ENCODE peak calls at places on chromosomes 1 and 21, in seven cellular contexts. One of them, this sample, is unnamed.

GRCh38 chr1:53289050-53289429 is 38.8 kb downstream of the LRP8 start:
- DNase-seq in OCI-LY7: no peak
- DNase-seq in renal cortical epithelial cell: no peak
- DNase-seq in activated naive CD4-positive, alpha-beta T cell treated with anti-CD3 and anti-CD28 coated beads, Interleukin-2, amount 10 ng/mL, durations not matched to agents 7 days and 5 days: no peak
- DNase-seq in CD4-positive, CD25-positive, alpha-beta regulatory T cell: no peak
- DNase-seq in effector CD8-positive, alpha-beta T cell: no peak
- DNase-seq in AG10803: no peak
- DNase-seq in this sample: no peak

GRCh38 chr1:26923711-26924110 is 2.2 kb downstream of the NUDC start:
- DNase-seq in OCI-LY7: no peak
- DNase-seq in renal cortical epithelial cell: no peak
- DNase-seq in activated naive CD4-positive, alpha-beta T cell treated with anti-CD3 and anti-CD28 coated beads, Interleukin-2, amount 10 ng/mL, durations not matched to agents 7 days and 5 days: no peak
- DNase-seq in CD4-positive, CD25-positive, alpha-beta regulatory T cell: no peak
- DNase-seq in effector CD8-positive, alpha-beta T cell: no peak
- DNase-seq in AG10803: no peak
- DNase-seq in this sample: no peak

GRCh38 chr1:34212673-34213072 is 36.0 kb downstream of the C1orf94 start:
- DNase-seq in OCI-LY7: no peak
- DNase-seq in renal cortical epithelial cell: no peak
- DNase-seq in activated naive CD4-positive, alpha-beta T cell treated with anti-CD3 and anti-CD28 coated beads, Interleukin-2, amount 10 ng/mL, durations not matched to agents 7 days and 5 days: no peak
- DNase-seq in CD4-positive, CD25-positive, alpha-beta regulatory T cell: no peak
- DNase-seq in effector CD8-positive, alpha-beta T cell: no peak
- DNase-seq in AG10803: no peak
- DNase-seq in this sample: no peak

GRCh38 chr1:30782361-30783243 is 25.0 kb upstream of the LAPTM5 start:
- DNase-seq in OCI-LY7: peak
- DNase-seq in renal cortical epithelial cell: no peak
- DNase-seq in activated naive CD4-positive, alpha-beta T cell treated with anti-CD3 and anti-CD28 coated beads, Interleukin-2, amount 10 ng/mL, durations not matched to agents 7 days and 5 days: peak
- DNase-seq in CD4-positive, CD25-positive, alpha-beta regulatory T cell: peak
- DNase-seq in effector CD8-positive, alpha-beta T cell: peak
- DNase-seq in AG10803: peak
- DNase-seq in this sample: peak

GRCh38 chr1:60848583-60849188 is 233.7 kb upstream of the NFIA start:
- DNase-seq in OCI-LY7: peak
- DNase-seq in renal cortical epithelial cell: peak
- DNase-seq in activated naive CD4-positive, alpha-beta T cell treated with anti-CD3 and anti-CD28 coated beads, Interleukin-2, amount 10 ng/mL, durations not matched to agents 7 days and 5 days: no peak
- DNase-seq in CD4-positive, CD25-positive, alpha-beta regulatory T cell: no peak
- DNase-seq in effector CD8-positive, alpha-beta T cell: no peak
- DNase-seq in AG10803: peak
- DNase-seq in this sample: no peak

GRCh38 chr21:41666641-41667051 is 100.2 kb downstream of the RIPK4 start:
- DNase-seq in OCI-LY7: no peak
- DNase-seq in renal cortical epithelial cell: no peak
- DNase-seq in activated naive CD4-positive, alpha-beta T cell treated with anti-CD3 and anti-CD28 coated beads, Interleukin-2, amount 10 ng/mL, durations not matched to agents 7 days and 5 days: no peak
- DNase-seq in CD4-positive, CD25-positive, alpha-beta regulatory T cell: no peak
- DNase-seq in effector CD8-positive, alpha-beta T cell: no peak
- DNase-seq in AG10803: no peak
- DNase-seq in this sample: peak

GRCh38 chr1:109226078-109226445 is 12.3 kb downstream of the SARS1 start:
- DNase-seq in OCI-LY7: no peak
- DNase-seq in renal cortical epithelial cell: no peak
- DNase-seq in activated naive CD4-positive, alpha-beta T cell treated with anti-CD3 and anti-CD28 coated beads, Interleukin-2, amount 10 ng/mL, durations not matched to agents 7 days and 5 days: no peak
- DNase-seq in CD4-positive, CD25-positive, alpha-beta regulatory T cell: no peak
- DNase-seq in effector CD8-positive, alpha-beta T cell: no peak
- DNase-seq in AG10803: no peak
- DNase-seq in this sample: no peak

GRCh38 chr1:201702936-201703335 is 126.0 kb upstream of the IPO9 start:
- DNase-seq in OCI-LY7: no peak
- DNase-seq in renal cortical epithelial cell: peak
- DNase-seq in activated naive CD4-positive, alpha-beta T cell treated with anti-CD3 and anti-CD28 coated beads, Interleukin-2, amount 10 ng/mL, durations not matched to agents 7 days and 5 days: no peak
- DNase-seq in CD4-positive, CD25-positive, alpha-beta regulatory T cell: no peak
- DNase-seq in effector CD8-positive, alpha-beta T cell: no peak
- DNase-seq in AG10803: peak
- DNase-seq in this sample: no peak

GRCh38 chr1:19468397-19468956 is 16.9 kb downstream of the CAPZB start:
- DNase-seq in OCI-LY7: no peak
- DNase-seq in renal cortical epithelial cell: peak
- DNase-seq in activated naive CD4-positive, alpha-beta T cell treated with anti-CD3 and anti-CD28 coated beads, Interleukin-2, amount 10 ng/mL, durations not matched to agents 7 days and 5 days: peak
- DNase-seq in CD4-positive, CD25-positive, alpha-beta regulatory T cell: peak
- DNase-seq in effector CD8-positive, alpha-beta T cell: peak
- DNase-seq in AG10803: no peak
- DNase-seq in this sample: no peak

GRCh38 chr1:64472805-64473204 is 2.9 kb downstream of the CACHD1 start:
- DNase-seq in OCI-LY7: no peak
- DNase-seq in renal cortical epithelial cell: no peak
- DNase-seq in activated naive CD4-positive, alpha-beta T cell treated with anti-CD3 and anti-CD28 coated beads, Interleukin-2, amount 10 ng/mL, durations not matched to agents 7 days and 5 days: no peak
- DNase-seq in CD4-positive, CD25-positive, alpha-beta regulatory T cell: no peak
- DNase-seq in effector CD8-positive, alpha-beta T cell: no peak
- DNase-seq in AG10803: no peak
- DNase-seq in this sample: no peak

GRCh38 chr1:21626921-21627339 is 42.2 kb downstream of the RAP1GAP start:
- DNase-seq in OCI-LY7: no peak
- DNase-seq in renal cortical epithelial cell: peak
- DNase-seq in activated naive CD4-positive, alpha-beta T cell treated with anti-CD3 and anti-CD28 coated beads, Interleukin-2, amount 10 ng/mL, durations not matched to agents 7 days and 5 days: no peak
- DNase-seq in CD4-positive, CD25-positive, alpha-beta regulatory T cell: no peak
- DNase-seq in effector CD8-positive, alpha-beta T cell: no peak
- DNase-seq in AG10803: no peak
- DNase-seq in this sample: no peak

GRCh38 chr1:244239261-244239770 is 188.2 kb downstream of the ZBTB18 start:
- DNase-seq in OCI-LY7: no peak
- DNase-seq in renal cortical epithelial cell: no peak
- DNase-seq in activated naive CD4-positive, alpha-beta T cell treated with anti-CD3 and anti-CD28 coated beads, Interleukin-2, amount 10 ng/mL, durations not matched to agents 7 days and 5 days: peak
- DNase-seq in CD4-positive, CD25-positive, alpha-beta regulatory T cell: no peak
- DNase-seq in effector CD8-positive, alpha-beta T cell: no peak
- DNase-seq in AG10803: peak
- DNase-seq in this sample: no peak

GRCh38 chr1:156439036-156439435 is 61.5 kb downstream of the MEF2D start:
- DNase-seq in OCI-LY7: no peak
- DNase-seq in renal cortical epithelial cell: no peak
- DNase-seq in activated naive CD4-positive, alpha-beta T cell treated with anti-CD3 and anti-CD28 coated beads, Interleukin-2, amount 10 ng/mL, durations not matched to agents 7 days and 5 days: no peak
- DNase-seq in CD4-positive, CD25-positive, alpha-beta regulatory T cell: no peak
- DNase-seq in effector CD8-positive, alpha-beta T cell: no peak
- DNase-seq in AG10803: no peak
- DNase-seq in this sample: no peak

GRCh38 chr1:36739703-36740289 is 257.1 kb upstream of the CSF3R start:
- DNase-seq in OCI-LY7: no peak
- DNase-seq in renal cortical epithelial cell: no peak
- DNase-seq in activated naive CD4-positive, alpha-beta T cell treated with anti-CD3 and anti-CD28 coated beads, Interleukin-2, amount 10 ng/mL, durations not matched to agents 7 days and 5 days: no peak
- DNase-seq in CD4-positive, CD25-positive, alpha-beta regulatory T cell: no peak
- DNase-seq in effector CD8-positive, alpha-beta T cell: no peak
- DNase-seq in AG10803: no peak
- DNase-seq in this sample: no peak

GRCh38 chr21:45466330-45467220 is 61.6 kb downstream of the COL18A1 start:
- DNase-seq in OCI-LY7: no peak
- DNase-seq in renal cortical epithelial cell: no peak
- DNase-seq in activated naive CD4-positive, alpha-beta T cell treated with anti-CD3 and anti-CD28 coated beads, Interleukin-2, amount 10 ng/mL, durations not matched to agents 7 days and 5 days: no peak
- DNase-seq in CD4-positive, CD25-positive, alpha-beta regulatory T cell: no peak
- DNase-seq in effector CD8-positive, alpha-beta T cell: no peak
- DNase-seq in AG10803: no peak
- DNase-seq in this sample: peak

GRCh38 chr1:239987103-239987745 is 104.5 kb upstream of the FMN2 start:
- DNase-seq in OCI-LY7: peak
- DNase-seq in renal cortical epithelial cell: peak
- DNase-seq in activated naive CD4-positive, alpha-beta T cell treated with anti-CD3 and anti-CD28 coated beads, Interleukin-2, amount 10 ng/mL, durations not matched to agents 7 days and 5 days: peak
- DNase-seq in CD4-positive, CD25-positive, alpha-beta regulatory T cell: no peak
- DNase-seq in effector CD8-positive, alpha-beta T cell: no peak
- DNase-seq in AG10803: peak
- DNase-seq in this sample: no peak

GRCh38 chr1:167095368-167095767 is 1.5 kb downstream of the STYXL2 start:
- DNase-seq in OCI-LY7: no peak
- DNase-seq in renal cortical epithelial cell: peak
- DNase-seq in activated naive CD4-positive, alpha-beta T cell treated with anti-CD3 and anti-CD28 coated beads, Interleukin-2, amount 10 ng/mL, durations not matched to agents 7 days and 5 days: no peak
- DNase-seq in CD4-positive, CD25-positive, alpha-beta regulatory T cell: no peak
- DNase-seq in effector CD8-positive, alpha-beta T cell: no peak
- DNase-seq in AG10803: peak
- DNase-seq in this sample: no peak

GRCh38 chr1:59570524-59570923 is 244.2 kb upstream of the HOOK1 start:
- DNase-seq in OCI-LY7: peak
- DNase-seq in renal cortical epithelial cell: no peak
- DNase-seq in activated naive CD4-positive, alpha-beta T cell treated with anti-CD3 and anti-CD28 coated beads, Interleukin-2, amount 10 ng/mL, durations not matched to agents 7 days and 5 days: peak
- DNase-seq in CD4-positive, CD25-positive, alpha-beta regulatory T cell: no peak
- DNase-seq in effector CD8-positive, alpha-beta T cell: no peak
- DNase-seq in AG10803: no peak
- DNase-seq in this sample: no peak

GRCh38 chr1:62312698-62313097 is 6.5 kb downstream of the KANK4 start:
- DNase-seq in OCI-LY7: no peak
- DNase-seq in renal cortical epithelial cell: no peak
- DNase-seq in activated naive CD4-positive, alpha-beta T cell treated with anti-CD3 and anti-CD28 coated beads, Interleukin-2, amount 10 ng/mL, durations not matched to agents 7 days and 5 days: no peak
- DNase-seq in CD4-positive, CD25-positive, alpha-beta regulatory T cell: no peak
- DNase-seq in effector CD8-positive, alpha-beta T cell: no peak
- DNase-seq in AG10803: no peak
- DNase-seq in this sample: peak

GRCh38 chr1:119364640-119365039 is 3.9 kb upstream of the HAO2 start:
- DNase-seq in OCI-LY7: no peak
- DNase-seq in renal cortical epithelial cell: no peak
- DNase-seq in activated naive CD4-positive, alpha-beta T cell treated with anti-CD3 and anti-CD28 coated beads, Interleukin-2, amount 10 ng/mL, durations not matched to agents 7 days and 5 days: no peak
- DNase-seq in CD4-positive, CD25-positive, alpha-beta regulatory T cell: no peak
- DNase-seq in effector CD8-positive, alpha-beta T cell: no peak
- DNase-seq in AG10803: peak
- DNase-seq in this sample: no peak

GRCh38 chr1:178341218-178341956 is 155.4 kb downstream of the CLEC20A start:
- DNase-seq in OCI-LY7: no peak
- DNase-seq in renal cortical epithelial cell: peak
- DNase-seq in activated naive CD4-positive, alpha-beta T cell treated with anti-CD3 and anti-CD28 coated beads, Interleukin-2, amount 10 ng/mL, durations not matched to agents 7 days and 5 days: no peak
- DNase-seq in CD4-positive, CD25-positive, alpha-beta regulatory T cell: no peak
- DNase-seq in effector CD8-positive, alpha-beta T cell: no peak
- DNase-seq in AG10803: peak
- DNase-seq in this sample: no peak

GRCh38 chr1:234368320-234369032 is 4.8 kb upstream of the COA6 start:
- DNase-seq in OCI-LY7: no peak
- DNase-seq in renal cortical epithelial cell: no peak
- DNase-seq in activated naive CD4-positive, alpha-beta T cell treated with anti-CD3 and anti-CD28 coated beads, Interleukin-2, amount 10 ng/mL, durations not matched to agents 7 days and 5 days: no peak
- DNase-seq in CD4-positive, CD25-positive, alpha-beta regulatory T cell: no peak
- DNase-seq in effector CD8-positive, alpha-beta T cell: no peak
- DNase-seq in AG10803: no peak
- DNase-seq in this sample: no peak

GRCh38 chr1:46603858-46604549 is at the start of gene MKNK1:
- DNase-seq in OCI-LY7: peak
- DNase-seq in renal cortical epithelial cell: peak
- DNase-seq in activated naive CD4-positive, alpha-beta T cell treated with anti-CD3 and anti-CD28 coated beads, Interleukin-2, amount 10 ng/mL, durations not matched to agents 7 days and 5 days: peak
- DNase-seq in CD4-positive, CD25-positive, alpha-beta regulatory T cell: peak
- DNase-seq in effector CD8-positive, alpha-beta T cell: peak
- DNase-seq in AG10803: peak
- DNase-seq in this sample: peak

GRCh38 chr1:205225901-205226765 is 1.6 kb upstream of the TMCC2 start:
- DNase-seq in OCI-LY7: no peak
- DNase-seq in renal cortical epithelial cell: peak
- DNase-seq in activated naive CD4-positive, alpha-beta T cell treated with anti-CD3 and anti-CD28 coated beads, Interleukin-2, amount 10 ng/mL, durations not matched to agents 7 days and 5 days: no peak
- DNase-seq in CD4-positive, CD25-positive, alpha-beta regulatory T cell: no peak
- DNase-seq in effector CD8-positive, alpha-beta T cell: no peak
- DNase-seq in AG10803: peak
- DNase-seq in this sample: no peak

GRCh38 chr1:10782491-10783244 is 13.8 kb downstream of the CASZ1 start:
- DNase-seq in OCI-LY7: no peak
- DNase-seq in renal cortical epithelial cell: no peak
- DNase-seq in activated naive CD4-positive, alpha-beta T cell treated with anti-CD3 and anti-CD28 coated beads, Interleukin-2, amount 10 ng/mL, durations not matched to agents 7 days and 5 days: no peak
- DNase-seq in CD4-positive, CD25-positive, alpha-beta regulatory T cell: no peak
- DNase-seq in effector CD8-positive, alpha-beta T cell: no peak
- DNase-seq in AG10803: no peak
- DNase-seq in this sample: no peak

GRCh38 chr1:177820213-177820612 is 149.6 kb downstream of the SEC16B start:
- DNase-seq in OCI-LY7: no peak
- DNase-seq in renal cortical epithelial cell: no peak
- DNase-seq in activated naive CD4-positive, alpha-beta T cell treated with anti-CD3 and anti-CD28 coated beads, Interleukin-2, amount 10 ng/mL, durations not matched to agents 7 days and 5 days: no peak
- DNase-seq in CD4-positive, CD25-positive, alpha-beta regulatory T cell: no peak
- DNase-seq in effector CD8-positive, alpha-beta T cell: no peak
- DNase-seq in AG10803: peak
- DNase-seq in this sample: no peak

GRCh38 chr1:55927934-55928333 is 651.4 kb downstream of the PLPP3 start:
- DNase-seq in OCI-LY7: no peak
- DNase-seq in renal cortical epithelial cell: no peak
- DNase-seq in activated naive CD4-positive, alpha-beta T cell treated with anti-CD3 and anti-CD28 coated beads, Interleukin-2, amount 10 ng/mL, durations not matched to agents 7 days and 5 days: no peak
- DNase-seq in CD4-positive, CD25-positive, alpha-beta regulatory T cell: no peak
- DNase-seq in effector CD8-positive, alpha-beta T cell: no peak
- DNase-seq in AG10803: peak
- DNase-seq in this sample: no peak

GRCh38 chr21:32368386-32368785 is 24.4 kb downstream of the URB1 start:
- DNase-seq in OCI-LY7: no peak
- DNase-seq in renal cortical epithelial cell: no peak
- DNase-seq in activated naive CD4-positive, alpha-beta T cell treated with anti-CD3 and anti-CD28 coated beads, Interleukin-2, amount 10 ng/mL, durations not matched to agents 7 days and 5 days: no peak
- DNase-seq in CD4-positive, CD25-positive, alpha-beta regulatory T cell: no peak
- DNase-seq in effector CD8-positive, alpha-beta T cell: no peak
- DNase-seq in AG10803: no peak
- DNase-seq in this sample: no peak

GRCh38 chr1:44545961-44546360 is 128.3 kb downstream of the TMEM53 start:
- DNase-seq in OCI-LY7: no peak
- DNase-seq in renal cortical epithelial cell: peak
- DNase-seq in activated naive CD4-positive, alpha-beta T cell treated with anti-CD3 and anti-CD28 coated beads, Interleukin-2, amount 10 ng/mL, durations not matched to agents 7 days and 5 days: no peak
- DNase-seq in CD4-positive, CD25-positive, alpha-beta regulatory T cell: no peak
- DNase-seq in effector CD8-positive, alpha-beta T cell: no peak
- DNase-seq in AG10803: no peak
- DNase-seq in this sample: no peak

GRCh38 chr21:44836666-44837471 is 19.0 kb upstream of the SUMO3 start:
- DNase-seq in OCI-LY7: no peak
- DNase-seq in renal cortical epithelial cell: no peak
- DNase-seq in activated naive CD4-positive, alpha-beta T cell treated with anti-CD3 and anti-CD28 coated beads, Interleukin-2, amount 10 ng/mL, durations not matched to agents 7 days and 5 days: no peak
- DNase-seq in CD4-positive, CD25-positive, alpha-beta regulatory T cell: no peak
- DNase-seq in effector CD8-positive, alpha-beta T cell: no peak
- DNase-seq in AG10803: peak
- DNase-seq in this sample: peak

GRCh38 chr1:85339671-85340399 is 63.4 kb upstream of the BCL10 start:
- DNase-seq in OCI-LY7: no peak
- DNase-seq in renal cortical epithelial cell: no peak
- DNase-seq in activated naive CD4-positive, alpha-beta T cell treated with anti-CD3 and anti-CD28 coated beads, Interleukin-2, amount 10 ng/mL, durations not matched to agents 7 days and 5 days: no peak
- DNase-seq in CD4-positive, CD25-positive, alpha-beta regulatory T cell: no peak
- DNase-seq in effector CD8-positive, alpha-beta T cell: no peak
- DNase-seq in AG10803: no peak
- DNase-seq in this sample: no peak

GRCh38 chr1:24987424-24987823 is 57.3 kb upstream of the RUNX3 start:
- DNase-seq in OCI-LY7: no peak
- DNase-seq in renal cortical epithelial cell: no peak
- DNase-seq in activated naive CD4-positive, alpha-beta T cell treated with anti-CD3 and anti-CD28 coated beads, Interleukin-2, amount 10 ng/mL, durations not matched to agents 7 days and 5 days: peak
- DNase-seq in CD4-positive, CD25-positive, alpha-beta regulatory T cell: no peak
- DNase-seq in effector CD8-positive, alpha-beta T cell: no peak
- DNase-seq in AG10803: no peak
- DNase-seq in this sample: peak

GRCh38 chr1:212062832-212063438 is 27.4 kb downstream of the DTL start:
- DNase-seq in OCI-LY7: peak
- DNase-seq in renal cortical epithelial cell: peak
- DNase-seq in activated naive CD4-positive, alpha-beta T cell treated with anti-CD3 and anti-CD28 coated beads, Interleukin-2, amount 10 ng/mL, durations not matched to agents 7 days and 5 days: no peak
- DNase-seq in CD4-positive, CD25-positive, alpha-beta regulatory T cell: no peak
- DNase-seq in effector CD8-positive, alpha-beta T cell: no peak
- DNase-seq in AG10803: peak
- DNase-seq in this sample: no peak

This sample was measured in posterior vena cava.